ENCODE peak calls at places on chromosome 6, in nine cellular contexts. V is fibroblast of lung; M is left ventricle myocardium superior; U is CD8-positive, alpha-beta memory T cell; T is astrocyte of the spinal cord; K is cardiac fibroblast; X is mucosa of descending colon; P is NCI-H345; F is WTC11. Q is an unnamed sample.

GRCh38 chr6:55822815-55823214 is 52.6 kb downstream of the BMP5 start:
- DNase-seq in M (no peak), X (no peak), F (no peak), K (peak), V (peak), U (no peak), P (no peak), T (no peak), Q (peak)

GRCh38 chr6:141521440-141521839 is 611.3 kb upstream of the GJE1 start:
- DNase-seq in K (peak), P (no peak), T (no peak), X (no peak), F (no peak), M (no peak), U (no peak), V (peak), Q (no peak)

GRCh38 chr6:27839303-27840081 is 72.7 kb downstream of the OR2B2 start:
- DNase-seq in T (peak), F (no peak), U (no peak), X (peak), K (peak), P (no peak), V (peak), M (no peak), Q (no peak)

GRCh38 chr6:75934643-75935472 is 137.6 kb downstream of the IMPG1 start:
- DNase-seq in V (peak), F (peak), X (no peak), U (no peak), M (peak), K (peak), T (peak), P (peak), Q (peak)

GRCh38 chr6:16361121-16361520 is 122.7 kb downstream of the GMPR start:
- DNase-seq in K (no peak), P (no peak), X (no peak), V (no peak), T (no peak), U (no peak), M (no peak), F (no peak), Q (no peak)

GRCh38 chr6:44247338-44248302 is 719 bp downstream of the HSP90AB1 start:
- DNase-seq in P (peak), M (peak), X (peak), U (peak), F (peak), K (peak), T (peak), V (peak), Q (no peak)

GRCh38 chr6:42751055-42751454 is 5.2 kb upstream of the TBCC start:
- DNase-seq in T (no peak), V (no peak), P (no peak), M (no peak), K (no peak), F (no peak), U (no peak), X (no peak), Q (no peak)

GRCh38 chr6:170305772-170306323 is 710 bp upstream of the FAM120B start:
- DNase-seq in T (peak), P (no peak), X (no peak), U (no peak), V (no peak), M (no peak), K (no peak), F (no peak), Q (no peak)

GRCh38 chr6:109690373-109690739 is 646 bp downstream of the AK9 start:
- DNase-seq in M (peak), T (no peak), K (no peak), V (no peak), P (peak), U (peak), X (peak), F (peak), Q (no peak)

Q was measured in non-pigmented ciliary epithelial cell.